ENCODE peak calls at places on chromosomes 13 and 19, in eight cellular contexts. W is astrocyte, B is OCI-LY7, P is mesothelial cell of epicardium, D is cardiac muscle cell, V is progenitor cell of endocrine pancreas, Q is MCF 10A, Z is activated B cell treated with CpG ODN at 0.5 μM for 24 hours. S is an unnamed sample.

GRCh38 chr19:47107953-47108746 is 5.4 kb downstream of the ZC3H4 start:
- DNase-seq in W (peak), B (no peak), P (no peak), D (peak), V (no peak), Q (peak), Z (no peak), S (no peak)

GRCh38 chr19:15419413-15420025 is 731 bp upstream of the AKAP8L start:
- DNase-seq in W (no peak), B (no peak), P (no peak), D (peak), V (no peak), Q (no peak), Z (no peak), S (no peak)

GRCh38 chr19:1799695-1800342 is 12.3 kb downstream of the ATP8B3 start:
- DNase-seq in W (no peak), B (no peak), P (no peak), D (no peak), V (no peak), Q (no peak), Z (no peak), S (no peak)

GRCh38 chr13:54091884-54092283 is 1063.3 kb downstream of the OLFM4 start:
- DNase-seq in W (no peak), B (no peak), P (no peak), D (no peak), V (no peak), Q (no peak), Z (no peak), S (no peak)

GRCh38 chr19:54462072-54462712 is 1.4 kb downstream of the LENG9 start:
- DNase-seq in W (no peak), B (no peak), P (no peak), D (no peak), V (no peak), Q (peak), Z (no peak), S (no peak)

GRCh38 chr13:95950103-95950502 is 103.1 kb downstream of the UGGT2 start:
- DNase-seq in W (no peak), B (no peak), P (no peak), D (no peak), V (no peak), Q (no peak), Z (no peak), S (no peak)

GRCh38 chr13:27712421-27712820 is 79.9 kb upstream of the GSX1 start:
- DNase-seq in W (no peak), B (peak), P (no peak), D (peak), V (no peak), Q (peak), Z (no peak), S (no peak)

GRCh38 chr19:6694147-6694815 is 24.3 kb upstream of the TNFSF14 start:
- DNase-seq in W (no peak), B (peak), P (no peak), D (no peak), V (no peak), Q (peak), Z (no peak), S (no peak)

GRCh38 chr13:97367016-97367415 is 67.0 kb upstream of the RAP2A start:
- DNase-seq in W (peak), B (no peak), P (no peak), D (peak), V (no peak), Q (no peak), Z (no peak), S (no peak)

GRCh38 chr19:32317045-32317444 is 28.4 kb upstream of the ZNF507 start:
- DNase-seq in W (no peak), B (no peak), P (no peak), D (no peak), V (no peak), Q (no peak), Z (no peak), S (no peak)

GRCh38 chr19:18879579-18880373 is 16.2 kb downstream of the CERS1 start:
- DNase-seq in W (no peak), B (peak), P (no peak), D (no peak), V (no peak), Q (peak), Z (no peak), S (no peak)

GRCh38 chr19:3963458-3964255 is 7.2 kb downstream of the DAPK3 start:
- DNase-seq in W (no peak), B (no peak), P (no peak), D (no peak), V (no peak), Q (no peak), Z (no peak), S (no peak)

GRCh38 chr13:30681489-30682242 is 53.7 kb upstream of the ALOX5AP start:
- DNase-seq in W (peak), B (no peak), P (no peak), D (peak), V (no peak), Q (no peak), Z (no peak), S (no peak)

GRCh38 chr19:35344511-35345031 is 3.1 kb upstream of the FFAR1 start:
- DNase-seq in W (no peak), B (no peak), P (no peak), D (no peak), V (no peak), Q (no peak), Z (peak), S (no peak)

GRCh38 chr19:55683449-55684261 is 8.6 kb downstream of the EPN1 start:
- DNase-seq in W (no peak), B (no peak), P (no peak), D (no peak), V (no peak), Q (no peak), Z (no peak), S (no peak)

GRCh38 chr13:108297114-108297513 is 27.6 kb downstream of the TNFSF13B start:
- DNase-seq in W (no peak), B (no peak), P (no peak), D (no peak), V (no peak), Q (no peak), Z (no peak), S (no peak)

GRCh38 chr13:47499358-47500150 is 501.5 kb downstream of the SUCLA2 start:
- DNase-seq in W (peak), B (no peak), P (no peak), D (peak), V (no peak), Q (peak), Z (no peak), S (no peak)

GRCh38 chr19:44236384-44236783 is 23.3 kb upstream of the ZNF233 start:
- DNase-seq in W (no peak), B (no peak), P (no peak), D (no peak), V (no peak), Q (no peak), Z (no peak), S (no peak)

GRCh38 chr13:31890946-31891345 is 140.6 kb upstream of the FRY start:
- DNase-seq in W (no peak), B (no peak), P (no peak), D (no peak), V (no peak), Q (no peak), Z (no peak), S (no peak)

GRCh38 chr19:16074488-16075365 is 1.6 kb upstream of the TPM4 start:
- DNase-seq in W (no peak), B (no peak), P (no peak), D (no peak), V (no peak), Q (no peak), Z (no peak), S (no peak)

GRCh38 chr19:2041686-2042484 is 9.2 kb downstream of the MKNK2 start:
- DNase-seq in W (peak), B (peak), P (peak), D (peak), V (peak), Q (peak), Z (peak), S (peak)

GRCh38 chr13:78410847-78411246 is 192.5 kb downstream of the POU4F1 start:
- DNase-seq in W (no peak), B (no peak), P (no peak), D (no peak), V (no peak), Q (no peak), Z (no peak), S (no peak)

GRCh38 chr13:98542568-98543379 is 34.1 kb downstream of the STK24 start:
- DNase-seq in W (no peak), B (no peak), P (no peak), D (no peak), V (no peak), Q (no peak), Z (no peak), S (no peak)

GRCh38 chr13:80342541-80343371 is 1.8 kb upstream of the SPRY2 start:
- DNase-seq in W (peak), B (peak), P (peak), D (peak), V (peak), Q (peak), Z (peak), S (no peak)

GRCh38 chr13:44142540-44142867 is 231.1 kb upstream of the SERP2 start:
- DNase-seq in W (no peak), B (no peak), P (no peak), D (no peak), V (no peak), Q (no peak), Z (no peak), S (no peak)

GRCh38 chr19:17441241-17442135 is 7.0 kb downstream of the TMEM221 start:
- DNase-seq in W (peak), B (peak), P (no peak), D (peak), V (no peak), Q (peak), Z (no peak), S (no peak)

GRCh38 chr13:73591861-73592260 is 533.1 kb downstream of the KLF5 start:
- DNase-seq in W (no peak), B (no peak), P (no peak), D (no peak), V (no peak), Q (no peak), Z (no peak), S (no peak)

GRCh38 chr13:63367522-63368198 is 1952.0 kb upstream of the PCDH20 start:
- DNase-seq in W (no peak), B (no peak), P (no peak), D (no peak), V (no peak), Q (no peak), Z (no peak), S (no peak)

GRCh38 chr19:18635831-18636182 is 1.0 kb upstream of the KLHL26 start:
- DNase-seq in W (no peak), B (no peak), P (no peak), D (no peak), V (no peak), Q (no peak), Z (no peak), S (no peak)

GRCh38 chr19:53947624-53948023 is 15.1 kb upstream of the CACNG8 start:
- DNase-seq in W (no peak), B (peak), P (no peak), D (peak), V (no peak), Q (peak), Z (no peak), S (no peak)

GRCh38 chr19:46254776-46255175 is 25.2 kb downstream of the IGFL1 start:
- DNase-seq in W (no peak), B (no peak), P (no peak), D (no peak), V (no peak), Q (no peak), Z (no peak), S (no peak)

GRCh38 chr13:79295906-79296564 is 110.0 kb downstream of the RBM26 start:
- DNase-seq in W (no peak), B (no peak), P (no peak), D (no peak), V (no peak), Q (peak), Z (no peak), S (no peak)

GRCh38 chr13:44368599-44369368 is 4.8 kb upstream of the SERP2 start:
- DNase-seq in W (no peak), B (no peak), P (no peak), D (no peak), V (no peak), Q (no peak), Z (no peak), S (no peak)

DNA sequence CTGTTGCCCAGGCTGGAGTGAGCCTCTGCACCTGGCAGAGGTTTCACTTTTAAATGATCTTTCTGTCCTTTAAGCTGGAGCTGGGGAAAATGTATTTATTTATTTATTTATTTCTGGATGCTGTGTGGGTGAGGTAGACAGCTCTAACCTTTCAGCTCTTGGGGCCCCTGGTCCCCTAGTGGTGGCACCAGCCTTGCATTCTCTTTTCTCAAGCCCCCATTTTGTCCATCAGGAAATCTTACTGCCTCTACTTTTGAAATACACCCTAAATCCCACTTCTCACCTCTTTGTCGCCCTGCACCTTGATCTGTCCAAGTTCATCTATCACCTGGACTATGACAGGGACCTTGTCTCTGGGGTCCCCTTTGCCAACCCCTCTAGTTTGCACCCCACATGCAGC is 2.1 kb upstream of the B9D2 start:
- DNase-seq in W (no peak), B (peak), P (no peak), D (no peak), V (no peak), Q (no peak), Z (no peak), S (no peak)
- TF ChIP-seq CTCF in W (no peak), B (peak), P (no peak), D (peak), V (peak), Q (peak), Z (no peak), S (peak)

DNA sequence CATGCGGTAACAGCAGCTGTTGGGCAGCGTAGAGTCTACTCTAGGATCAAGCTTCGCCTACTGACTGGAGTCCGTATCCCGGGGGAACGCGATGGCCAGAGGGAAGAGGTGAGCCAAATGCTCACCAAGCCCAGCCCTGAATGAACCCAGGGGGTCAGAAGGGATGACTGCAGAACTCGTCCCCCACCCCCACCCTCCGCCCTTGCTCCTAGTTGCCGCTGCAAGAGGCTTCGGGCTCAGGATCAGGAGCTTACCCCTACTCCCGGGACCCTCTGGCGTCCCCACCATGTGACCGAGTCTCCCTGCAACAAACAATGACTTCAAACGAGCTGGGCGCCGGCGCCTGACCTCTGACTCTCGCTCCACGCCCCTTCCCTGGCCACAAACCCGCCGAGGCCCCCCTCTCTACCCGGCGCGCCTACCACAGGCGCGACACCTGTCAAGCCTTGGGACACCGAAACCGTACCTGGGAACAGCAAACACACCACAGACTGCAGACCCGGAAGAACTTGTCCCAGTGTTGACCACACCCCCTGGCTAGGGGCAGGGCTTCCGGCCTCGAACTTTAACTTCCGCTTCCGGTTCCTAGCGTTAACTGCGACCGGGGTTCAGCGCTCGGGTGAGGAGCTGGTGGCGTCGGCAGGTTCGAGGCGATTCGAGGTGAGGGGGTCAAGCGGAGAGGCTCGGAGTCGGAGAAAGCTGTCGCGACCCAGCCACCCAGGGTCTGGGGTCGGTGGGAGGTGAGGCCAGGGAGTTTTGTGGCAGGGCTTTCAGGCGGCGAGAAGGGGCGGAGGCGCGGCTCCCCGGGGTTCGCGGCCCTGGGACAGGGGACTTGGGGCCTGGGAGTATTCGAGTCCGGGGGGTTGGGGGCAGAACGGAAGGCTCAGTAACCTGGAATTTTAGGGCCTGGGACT is at the start of gene UBL5:
- DNase-seq in W (peak), B (peak), P (peak), D (peak), V (peak), Q (peak), Z (peak), S (peak)
- TF ChIP-seq CTCF in W (no peak), B (no peak), P (no peak), D (no peak), V (no peak), Q (no peak), Z (no peak), S (no peak)

DNA sequence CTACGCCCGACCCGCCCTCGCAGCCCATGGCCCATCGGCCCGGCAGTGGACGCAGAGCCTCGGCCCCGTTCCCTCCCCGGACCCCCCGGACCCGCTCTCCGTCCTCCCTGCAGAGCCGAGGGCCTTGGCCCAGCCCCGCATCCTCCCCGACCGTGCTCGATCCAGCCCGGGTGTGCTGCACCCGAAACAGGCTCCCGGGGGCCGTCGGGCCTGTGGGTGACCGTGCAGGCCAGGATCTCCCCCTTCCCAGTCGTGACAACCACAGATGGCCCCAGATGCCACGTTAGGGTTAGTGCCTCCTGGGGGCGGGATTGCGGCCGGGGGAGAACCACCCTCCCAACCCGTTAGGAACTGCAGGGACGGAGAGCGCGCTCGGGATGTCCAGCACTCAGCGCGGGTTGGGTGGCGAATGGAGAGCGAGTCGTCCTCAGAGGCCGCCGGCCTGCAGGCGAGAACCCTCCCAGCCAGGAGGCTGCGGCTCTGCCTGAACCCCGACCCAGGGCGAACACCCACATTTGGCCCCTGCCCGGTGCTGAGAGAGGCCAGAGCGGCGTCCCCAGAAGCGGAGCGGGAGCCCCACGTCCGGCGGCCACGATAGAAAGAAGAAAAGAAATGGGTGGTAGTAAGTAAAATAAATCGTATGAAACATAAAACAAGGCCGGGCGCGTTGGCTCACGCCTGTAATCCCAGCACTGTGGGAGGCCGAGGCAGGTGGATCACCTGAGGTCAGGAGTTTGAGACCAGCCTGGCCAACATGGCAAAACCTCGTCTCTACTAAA is 6.7 kb upstream of the MADCAM1 start:
- DNase-seq in W (peak), B (peak), P (no peak), D (peak), V (no peak), Q (no peak), Z (no peak), S (no peak)
- TF ChIP-seq CTCF in W (no peak), B (no peak), P (no peak), D (no peak), V (no peak), Q (no peak), Z (no peak), S (no peak)

GRCh38 chr19:13090511-13091231 is 12.0 kb downstream of the LYL1 start:
- DNase-seq in W (no peak), B (no peak), P (no peak), D (no peak), V (no peak), Q (no peak), Z (no peak), S (no peak)

GRCh38 chr19:13092608-13093260 is 9.9 kb downstream of the LYL1 start:
- DNase-seq in W (peak), B (no peak), P (no peak), D (no peak), V (no peak), Q (no peak), Z (no peak), S (no peak)

GRCh38 chr19:13092206-13092605 is 10.5 kb downstream of the LYL1 start:
- DNase-seq in W (no peak), B (no peak), P (no peak), D (no peak), V (no peak), Q (no peak), Z (no peak), S (no peak)

GRCh38 chr19:13089857-13090507 is 12.7 kb downstream of the LYL1 start:
- DNase-seq in W (no peak), B (no peak), P (no peak), D (no peak), V (no peak), Q (no peak), Z (no peak), S (no peak)

GRCh38 chr19:13091400-13092161 is 11.1 kb downstream of the LYL1 start:
- DNase-seq in W (peak), B (no peak), P (no peak), D (peak), V (no peak), Q (no peak), Z (no peak), S (no peak)
- TF ChIP-seq CTCF in W (no peak), B (no peak), P (no peak), D (peak), V (no peak), Q (no peak), Z (no peak), S (no peak)

GRCh38 chr13:109576331-109576813 is 210.0 kb downstream of the IRS2 start:
- DNase-seq in W (no peak), B (no peak), P (no peak), D (peak), V (no peak), Q (no peak), Z (no peak), S (no peak)

GRCh38 chr13:109569938-109570711 is 216.3 kb downstream of the IRS2 start:
- DNase-seq in W (no peak), B (no peak), P (no peak), D (no peak), V (no peak), Q (no peak), Z (no peak), S (peak)

GRCh38 chr13:109568273-109568900 is 218.0 kb downstream of the IRS2 start:
- DNase-seq in W (no peak), B (no peak), P (no peak), D (no peak), V (no peak), Q (no peak), Z (no peak), S (no peak)

GRCh38 chr13:109575821-109576220 is 210.6 kb downstream of the IRS2 start:
- DNase-seq in W (no peak), B (no peak), P (no peak), D (no peak), V (no peak), Q (no peak), Z (no peak), S (no peak)

GRCh38 chr13:109572389-109572788 is 214.0 kb downstream of the IRS2 start:
- DNase-seq in W (no peak), B (no peak), P (no peak), D (no peak), V (no peak), Q (no peak), Z (no peak), S (no peak)
- TF ChIP-seq CTCF in W (no peak), B (no peak), P (no peak), D (no peak), V (no peak), Q (no peak), Z (no peak), S (no peak)

GRCh38 chr19:38556521-38557174 is 61.1 kb downstream of the MAP4K1 start:
- DNase-seq in W (no peak), B (peak), P (no peak), D (peak), V (no peak), Q (peak), Z (no peak), S (no peak)
- TF ChIP-seq CTCF in W (no peak), B (peak), P (no peak), D (peak), V (peak), Q (peak), Z (no peak), S (peak)

GRCh38 chr13:41568990-41569387 is 111.6 kb downstream of the RGCC start:
- DNase-seq in W (peak), B (no peak), P (no peak), D (peak), V (no peak), Q (no peak), Z (no peak), S (no peak)
- TF ChIP-seq CTCF in W (no peak), B (no peak), P (no peak), D (peak), V (no peak), Q (no peak), Z (no peak), S (no peak)

S was measured in GM12864.